ENCODE peak calls at places on chromosomes 5 and 9, in seven cellular contexts. K is upper lobe of right lung, Z is prostate gland, A is uterus, U is AG04450, O is spleen, X is astrocyte of the spinal cord. Y is an unnamed sample.

GRCh38 chr5:163105456-163105855 is 331.9 kb upstream of the CCNG1 start:
- DNase-seq in X (peak; percentile 44), Z (no peak), A (no peak), O (no peak), U (no peak), K (no peak), Y (no peak)

GRCh38 chr5:43281840-43282658 is 31.2 kb downstream of the HMGCS1 start:
- DNase-seq in O (no peak), K (no peak), A (no peak), X (no peak), Z (no peak), U (no peak), Y (peak; percentile 33)

GRCh38 chr5:177132504-177133118 is 962 bp upstream of the NSD1 start:
- DNase-seq in U (no peak), Z (no peak), X (no peak), K (no peak), O (peak; percentile 85), A (no peak), Y (peak; percentile 45)

GRCh38 chr9:97387936-97388684 is 23.8 kb upstream of the TDRD7 start:
- DNase-seq in K (no peak), O (no peak), A (no peak), Z (no peak), X (no peak), U (no peak), Y (no peak)

GRCh38 chr5:125583291-125583690 is 836.9 kb upstream of the ZNF608 start:
- DNase-seq in Z (no peak), U (no peak), K (no peak), A (no peak), X (no peak), O (no peak), Y (no peak)

GRCh38 chr9:130701059-130702022 is 7.8 kb downstream of the EXOSC2 start:
- DNase-seq in O (peak; percentile 88), K (peak; percentile 82), X (peak; percentile 89), Z (peak; percentile 84), U (peak; percentile 81), A (peak; percentile 66), Y (peak; percentile 67)

GRCh38 chr9:27499481-27499880 is 24.6 kb upstream of the IFNK start:
- DNase-seq in O (no peak), K (no peak), X (peak; percentile 55), U (no peak), A (no peak), Z (no peak), Y (peak; percentile 12)

GRCh38 chr5:128673970-128674369 is 135.9 kb upstream of the FBN2 start:
- DNase-seq in O (no peak), X (no peak), Z (no peak), A (no peak), U (no peak), K (no peak), Y (no peak)

GRCh38 chr9:36268007-36268427 is 9.8 kb upstream of the GNE start:
- DNase-seq in U (no peak), O (no peak), X (peak; percentile 12), A (no peak), Z (no peak), K (no peak), Y (peak; percentile 29)

DNA sequence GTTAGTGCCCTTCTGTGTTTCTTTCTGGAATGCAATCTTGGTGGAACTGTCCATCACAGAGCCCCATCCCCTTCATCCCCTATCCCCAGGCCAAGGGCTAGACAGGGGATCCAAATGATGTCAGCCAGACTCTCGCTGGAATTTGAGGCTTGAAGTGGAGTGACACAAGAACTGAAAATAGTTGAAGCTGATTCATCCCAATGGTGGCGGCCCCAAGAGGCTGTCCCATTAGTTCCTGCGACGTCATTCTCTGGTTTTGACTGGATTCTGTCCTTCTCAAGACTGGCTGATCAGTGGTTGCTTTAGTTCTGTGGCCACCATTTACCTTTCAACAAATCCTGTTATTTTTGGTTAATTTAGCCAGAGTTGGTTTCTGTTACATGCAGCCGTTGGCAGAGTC is 59.9 kb downstream of the SUB1 start:
- DNase-seq in A (no peak), O (no peak), X (no peak), K (no peak), Z (no peak), U (no peak), Y (no peak)
- TF ChIP-seq CTCF in A (no peak), O (no peak), X (no peak), K (no peak), Z (no peak), U (no peak), Y (no peak)

GRCh38 chr5:14210729-14211128 is 67.6 kb downstream of the TRIO start:
- DNase-seq in A (no peak), U (no peak), K (no peak), X (no peak), Z (no peak), O (no peak), Y (no peak)

GRCh38 chr5:14209222-14209822 is 66.2 kb downstream of the TRIO start:
- DNase-seq in U (no peak), X (no peak), Z (no peak), A (no peak), O (no peak), K (no peak), Y (no peak)

GRCh38 chr5:14211818-14212799 is 69.0 kb downstream of the TRIO start:
- DNase-seq in K (no peak), Z (no peak), O (no peak), A (no peak), X (no peak), U (no peak), Y (no peak)

GRCh38 chr5:14208071-14209021 is 65.2 kb downstream of the TRIO start:
- DNase-seq in X (peak; percentile 89), Z (no peak), K (no peak), O (no peak), U (peak; percentile 80), A (no peak), Y (peak; percentile 72)

GRCh38 chr5:14209836-14210235 is 66.7 kb downstream of the TRIO start:
- DNase-seq in X (no peak), A (no peak), O (no peak), K (no peak), Z (no peak), U (no peak), Y (no peak)
- H3K4me3 ChIP-seq in X (no peak overlapping the region), A (no peak overlapping the region), O (no peak overlapping the region), K (no peak overlapping the region), Z (no peak overlapping the region), U (no peak overlapping the region), Y (no peak overlapping the region)

GRCh38 chr5:168881427-168882149 is 302.4 kb upstream of the PANK3 start:
- DNase-seq in K (no peak), A (no peak), O (no peak), Z (no peak), U (no peak), X (no peak), Y (no peak)
- TF ChIP-seq CTCF in K (no peak), A (no peak), O (no peak), Z (no peak), U (no peak), X (no peak), Y (no peak)

DNA sequence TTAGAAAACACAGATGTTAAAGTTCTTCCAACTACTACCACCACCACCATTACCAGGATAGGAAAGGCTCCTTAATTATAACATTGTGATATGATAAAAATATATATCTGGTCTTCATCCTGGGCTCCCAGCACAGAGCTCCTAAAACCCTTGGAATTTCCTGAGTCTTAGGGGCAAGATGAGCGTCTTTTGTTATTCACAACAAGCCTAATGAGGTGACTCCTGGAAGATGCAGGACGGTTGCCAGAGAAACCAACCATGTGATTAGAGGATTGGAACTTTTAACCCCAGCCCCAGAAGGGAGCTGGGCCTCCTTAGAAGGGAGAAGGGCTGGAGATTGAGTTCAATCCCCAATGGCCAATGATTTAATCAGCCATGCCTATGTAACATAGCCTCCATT is 148.0 kb upstream of the ADRA1B start:
- DNase-seq in Z (no peak), U (no peak), A (no peak), X (no peak), O (no peak), K (no peak), Y (no peak)
- H3K4me3 ChIP-seq in Z (no peak overlapping the region), U (no peak overlapping the region), A (no peak overlapping the region), X (no peak overlapping the region), O (no peak overlapping the region), K (no peak overlapping the region), Y (no peak overlapping the region)

DNA sequence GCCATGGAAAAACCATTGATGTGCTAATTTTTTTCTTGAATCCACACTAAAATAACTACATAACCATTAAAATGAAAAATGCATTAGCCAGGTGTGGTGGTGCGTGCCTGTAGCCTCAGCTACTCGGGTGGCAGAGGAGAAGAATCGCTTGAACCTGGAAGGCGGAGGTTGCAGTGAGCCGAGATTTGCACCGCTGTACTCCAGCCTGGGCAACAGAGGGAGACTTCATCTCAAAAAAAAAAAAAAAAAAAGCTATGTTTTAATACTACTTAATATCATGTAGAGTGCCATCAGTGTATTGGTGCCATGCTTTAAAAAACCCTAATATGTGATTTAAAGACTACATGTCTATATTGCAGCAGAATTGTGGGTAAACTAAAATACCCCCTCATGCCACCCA is 58.9 kb downstream of the NDFIP1 start:
- DNase-seq in X (no peak), O (no peak), A (no peak), Z (no peak), U (no peak), K (no peak), Y (peak; percentile 26)
- TF ChIP-seq CTCF in X (peak; percentile 18), O (no peak), A (no peak), Z (no peak), U (peak; percentile 8), K (no peak), Y (no peak)

Y was measured in foreskin fibroblast.